ENCODE peak calls at places on chromosomes 3 and 15, in seven cellular contexts. R is Peyer's patch, W is adrenal gland, K is upper lobe of left lung, T is H54, P is breast epithelium, C is NB4. B is an unnamed sample.

GRCh38 chr3:112693186-112693585 is 52.2 kb upstream of the CCDC80 start:
- DNase-seq in R (no peak), W (no peak), K (no peak), T (no peak), P (no peak), C (peak; percentile 29), B (no peak)

GRCh38 chr3:17623464-17623863 is 119.0 kb downstream of the TBC1D5 start:
- DNase-seq in R (no peak), W (no peak), K (no peak), T (no peak), P (no peak), C (no peak), B (no peak)

GRCh38 chr3:31157028-31157694 is 262.7 kb upstream of the GADL1 start:
- DNase-seq in R (no peak), W (no peak), K (no peak), T (no peak), P (no peak), C (peak; percentile 37), B (no peak)

GRCh38 chr15:81752149-81752942 is 293.5 kb downstream of the MEX3B start:
- DNase-seq in R (peak; percentile 54), W (peak; percentile 34), K (no peak), T (no peak), P (peak; percentile 78), C (no peak), B (peak; percentile 80)

GRCh38 chr15:77507911-77508310 is 87.2 kb downstream of the HMG20A start:
- DNase-seq in R (no peak), W (peak; percentile 61), K (no peak), T (peak; percentile 60), P (no peak), C (no peak), B (peak; percentile 93)

GRCh38 chr3:7897643-7898042 is 604.0 kb upstream of the LMCD1 start:
- DNase-seq in R (no peak), W (no peak), K (no peak), T (no peak), P (no peak), C (no peak), B (peak; percentile 17)

GRCh38 chr15:63372018-63372705 is 9.5 kb downstream of the CA12 start:
- DNase-seq in R (no peak), W (peak; percentile 28), K (no peak), T (peak; percentile 79), P (no peak), C (peak; percentile 97), B (no peak)

GRCh38 chr3:77041756-77042155 is 1.9 kb downstream of the ROBO2 start:
- DNase-seq in R (no peak), W (no peak), K (no peak), T (no peak), P (no peak), C (no peak), B (no peak)

GRCh38 chr3:114650808-114651207 is 357.0 kb downstream of the TIGIT start:
- DNase-seq in R (no peak), W (no peak), K (no peak), T (no peak), P (no peak), C (no peak), B (no peak)

GRCh38 chr3:3641877-3642276 is 157.4 kb upstream of the LRRN1 start:
- DNase-seq in R (no peak), W (no peak), K (no peak), T (no peak), P (no peak), C (no peak), B (no peak)

GRCh38 chr15:58423858-58424608 is 7.8 kb upstream of the LIPC start:
- DNase-seq in R (no peak), W (no peak), K (peak; percentile 6), T (no peak), P (no peak), C (no peak), B (no peak)

GRCh38 chr3:192121921-192122320 is 605.4 kb downstream of the FGF12 start:
- DNase-seq in R (no peak), W (no peak), K (no peak), T (no peak), P (no peak), C (no peak), B (no peak)

GRCh38 chr15:25738171-25738792 is 124.8 kb downstream of the ATP10A start:
- DNase-seq in R (no peak), W (no peak), K (no peak), T (no peak), P (no peak), C (peak; percentile 70), B (no peak)

GRCh38 chr15:81419304-81419943 is 45.4 kb upstream of the TMC3 start:
- DNase-seq in R (no peak), W (no peak), K (no peak), T (no peak), P (no peak), C (no peak), B (no peak)

DNA sequence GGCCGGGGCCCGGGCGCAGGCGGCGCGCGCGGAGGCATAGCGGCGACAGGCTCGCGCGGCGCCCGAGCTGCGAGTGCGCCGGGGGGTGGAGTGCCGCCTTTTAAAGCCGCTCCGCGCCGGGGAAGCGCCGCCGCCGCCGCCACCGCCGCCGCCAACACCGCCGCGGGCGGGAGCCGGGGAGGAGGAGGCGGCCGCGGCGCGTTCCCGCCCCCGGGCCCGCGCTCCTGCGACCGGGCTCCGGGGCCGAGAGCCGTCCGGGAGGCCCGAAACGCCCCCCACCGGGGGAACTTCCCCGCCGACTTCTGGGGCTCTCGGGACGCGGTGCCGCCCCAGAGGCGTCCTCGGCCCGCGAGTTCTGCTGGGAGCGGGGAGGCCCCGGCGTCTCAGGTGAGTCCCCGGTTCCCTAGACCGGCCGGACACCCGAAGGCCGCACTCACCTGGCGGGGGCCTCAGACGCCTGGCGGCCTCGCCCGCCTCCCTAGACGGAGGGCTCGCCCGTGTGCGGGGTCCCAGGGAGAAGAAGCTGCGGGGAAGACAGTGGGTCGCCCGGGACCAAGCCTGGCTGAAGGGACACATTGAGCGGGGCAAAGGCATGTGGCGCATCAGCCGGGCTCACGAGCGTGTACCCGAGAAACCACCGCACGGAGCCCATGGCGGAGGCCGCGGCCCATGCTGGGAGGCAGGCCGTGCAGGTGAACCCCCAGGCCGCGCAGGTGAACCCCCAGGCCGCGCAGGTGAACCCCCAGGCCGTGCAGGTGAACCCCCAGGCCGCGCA is at the start of gene PCSK6:
- DNase-seq in R (no peak), W (no peak), K (peak; percentile 89), T (no peak), P (no peak), C (peak; percentile 51), B (no peak)
- TF ChIP-seq POLR2A in R (no peak), W (no peak), K (no peak), T (no peak), P (no peak), C (no peak), B (no peak)

GRCh38 chr3:156792945-156793344 is 33.2 kb upstream of the LEKR1 start:
- DNase-seq in R (no peak), W (peak; percentile 17), K (no peak), T (no peak), P (no peak), C (peak; percentile 70), B (no peak)
- TF ChIP-seq POLR2A in R (no peak), W (no peak), K (no peak), T (no peak), P (no peak), C (no peak), B (no peak)

GRCh38 chr3:10303785-10304184 is 11.0 kb upstream of the GHRL start:
- DNase-seq in R (no peak), W (no peak), K (no peak), T (no peak), P (no peak), C (no peak), B (no peak)
- TF ChIP-seq POLR2A in R (no peak), W (no peak), K (no peak), T (no peak), P (no peak), C (no peak), B (no peak)

GRCh38 chr3:121592856-121593702 is at the start of gene FBXO40:
- DNase-seq in R (peak; percentile 49), W (no peak), K (no peak), T (no peak), P (no peak), C (no peak), B (peak; percentile 74)
- TF ChIP-seq POLR2A in R (no peak), W (no peak), K (no peak), T (no peak), P (no peak), C (no peak), B (no peak)

GRCh38 chr3:128879125-128879969 is at the start of gene ACAD9:
- DNase-seq in R (peak; percentile 99), W (peak; percentile 97), K (peak; percentile 100), T (peak; percentile 98), P (peak; percentile 97), C (peak; percentile 98), B (peak; percentile 97)
- TF ChIP-seq POLR2A in R (peak; percentile 89), W (peak; percentile 87), K (peak; percentile 96), T (peak; percentile 75), P (peak; percentile 94), C (peak; percentile 91), B (peak; percentile 78)

GRCh38 chr15:60529332-60529731 is 50.4 kb upstream of the ICE2 start:
- DNase-seq in R (no peak), W (no peak), K (no peak), T (no peak), P (no peak), C (no peak), B (no peak)

GRCh38 chr15:60528530-60528929 is 49.6 kb upstream of the ICE2 start:
- DNase-seq in R (no peak), W (no peak), K (no peak), T (no peak), P (no peak), C (no peak), B (no peak)

GRCh38 chr15:60525640-60526039 is 46.7 kb upstream of the ICE2 start:
- DNase-seq in R (no peak), W (no peak), K (no peak), T (no peak), P (no peak), C (no peak), B (no peak)

GRCh38 chr15:60523056-60523455 is 44.1 kb upstream of the ICE2 start:
- DNase-seq in R (no peak), W (no peak), K (no peak), T (no peak), P (no peak), C (no peak), B (no peak)

DNA sequence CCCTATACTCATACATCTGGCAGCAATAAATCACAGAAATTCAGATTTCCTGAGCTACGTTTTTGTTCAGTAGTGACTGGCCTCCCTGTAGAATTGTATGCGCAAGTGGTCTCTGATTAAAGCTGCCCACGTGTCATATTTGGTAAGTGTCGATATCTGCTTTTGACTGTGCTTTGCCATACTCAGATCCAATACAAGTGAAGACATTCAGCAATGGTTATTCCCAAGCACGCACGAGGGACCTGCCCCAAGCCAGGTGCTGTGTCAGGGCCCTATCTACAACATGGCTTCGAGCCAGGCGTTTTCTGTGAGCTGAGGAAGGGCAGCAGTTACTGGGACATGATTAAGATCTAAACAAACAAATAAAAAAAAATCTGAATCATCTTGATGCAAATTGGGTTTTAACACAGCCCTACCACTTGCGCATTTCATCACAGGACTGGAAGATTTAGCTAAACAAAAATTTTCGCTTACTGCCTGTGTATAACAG is 47.2 kb upstream of the ICE2 start:
- DNase-seq in R (no peak), W (peak; percentile 90), K (no peak), T (no peak), P (no peak), C (no peak), B (no peak)
- TF ChIP-seq POLR2A in R (no peak), W (no peak), K (no peak), T (no peak), P (no peak), C (no peak), B (no peak)